ENCODE peak calls at places on chromosomes 11 and 22, in four cellular contexts. One of them, this sample, is unnamed.
A peak's percentile ranks its signal among the peaks of the same experiment; 100 is the strongest.

GRCh38 chr11:80621871-80622270 is 1181.0 kb upstream of the TENM4 start:
- DNase-seq in astrocyte of the hippocampus: no peak
- DNase-seq in left ventricle myocardium inferior: no peak
- DNase-seq in nephron progenitor cell: no peak
- DNase-seq in this sample: no peak

GRCh38 chr11:15095736-15096228 is 18.9 kb upstream of the INSC start:
- DNase-seq in nephron progenitor cell: no peak
- DNase-seq in left ventricle myocardium inferior: no peak
- DNase-seq in astrocyte of the hippocampus: no peak
- DNase-seq in this sample: no peak

GRCh38 chr11:63010934-63011439 is 4.7 kb downstream of the SLC22A8 start:
- DNase-seq in astrocyte of the hippocampus: no peak
- DNase-seq in left ventricle myocardium inferior: no peak
- DNase-seq in nephron progenitor cell: no peak
- DNase-seq in this sample: no peak

GRCh38 chr22:48332438-48333322 is 1495.0 kb downstream of the BRD1 start:
- DNase-seq in astrocyte of the hippocampus: no peak
- DNase-seq in left ventricle myocardium inferior: no peak
- DNase-seq in nephron progenitor cell: no peak
- DNase-seq in this sample: no peak

GRCh38 chr11:61826930-61827572 is 1.0 kb upstream of the FADS2 start:
- DNase-seq in left ventricle myocardium inferior: no peak
- DNase-seq in astrocyte of the hippocampus: no peak
- DNase-seq in nephron progenitor cell: no peak
- DNase-seq in this sample: no peak

GRCh38 chr11:57903011-57903410 is 120.7 kb upstream of the OR9Q1 start:
- DNase-seq in nephron progenitor cell: no peak
- DNase-seq in astrocyte of the hippocampus: no peak
- DNase-seq in left ventricle myocardium inferior: no peak
- DNase-seq in this sample: no peak

GRCh38 chr11:73950869-73951710 is at the start of gene DNAJB13:
- DNase-seq in astrocyte of the hippocampus: peak; percentile 67
- DNase-seq in left ventricle myocardium inferior: no peak
- DNase-seq in nephron progenitor cell: peak; percentile 68
- DNase-seq in this sample: no peak

GRCh38 chr11:62905927-62906531 is 15.1 kb downstream of the CHRM1 start:
- DNase-seq in nephron progenitor cell: peak; percentile 89
- DNase-seq in astrocyte of the hippocampus: peak; percentile 89
- DNase-seq in left ventricle myocardium inferior: peak; percentile 72
- DNase-seq in this sample: peak; percentile 70

This sample was measured in activated T-cell treated with anti-CD3 and anti-CD28 coated beads for 24 hours.